ENCODE peak calls at places on chromosomes 4 and X, in five cellular contexts. G is NCI-H2081 treated with DMSO at 0.1 percent for 48 hours, L is RKO, Z is AG04450, Q is NCI-H1417. N is an unnamed sample.

GRCh38 chr4:17494258-17494657 is 17.6 kb downstream of the QDPR start:
- DNase-seq in G (no peak), L (peak), Z (no peak), Q (no peak), N (peak)

GRCh38 chrX:31209005-31209612 is 137.3 kb upstream of the FTHL17 start:
- DNase-seq in G (peak), L (no peak), Z (no peak), Q (peak), N (no peak)

GRCh38 chrX:84187501-84188319 is at the start of gene RPS6KA6:
- DNase-seq in G (no peak), L (no peak), Z (no peak), Q (peak), N (peak)

GRCh38 chr4:127143460-127144190 is 489.1 kb upstream of the INTU start:
- DNase-seq in G (no peak), L (no peak), Z (no peak), Q (no peak), N (peak)

GRCh38 chrX:8235026-8235425 is 64.0 kb upstream of the VCX2 start:
- DNase-seq in G (no peak), L (no peak), Z (no peak), Q (no peak), N (no peak)

GRCh38 chr4:172688536-172688935 is 480.1 kb upstream of the GALNT7 start:
- DNase-seq in G (no peak), L (peak), Z (no peak), Q (no peak), N (no peak)

GRCh38 chr4:18844726-18845125 is 823.2 kb upstream of the LCORL start:
- DNase-seq in G (no peak), L (no peak), Z (no peak), Q (no peak), N (no peak)

GRCh38 chrX:125709532-125709931 is 389.9 kb downstream of the TEX13C start:
- DNase-seq in G (no peak), L (no peak), Z (no peak), Q (no peak), N (no peak)

GRCh38 chrX:34656842-34657780 is at the start of gene TMEM47:
- DNase-seq in G (no peak), L (no peak), Z (peak), Q (peak), N (peak)

GRCh38 chr4:147916351-147916750 is 184.5 kb downstream of the ARHGAP10 start:
- DNase-seq in G (no peak), L (no peak), Z (no peak), Q (no peak), N (peak)

GRCh38 chr4:137370699-137371098 is 161.6 kb downstream of the PCDH18 start:
- DNase-seq in G (no peak), L (no peak), Z (no peak), Q (no peak), N (no peak)

GRCh38 chr4:93147524-93148212 is 680.9 kb upstream of the ATOH1 start:
- DNase-seq in G (peak), L (no peak), Z (no peak), Q (peak), N (no peak)

N was measured in AG08395.